ENCODE peak calls at places on chromosomes 4 and X, in seven cellular contexts. I, D, C, F, N, Z and G are unnamed samples.

GRCh38 chr4:47933798-47934197 is 19.4 kb upstream of the NFXL1 start:
- DNase-seq in F (peak), N (no peak), Z (no peak), D (peak), I (no peak), C (no peak), G (no peak)

GRCh38 chr4:2043396-2044118 is 15.6 kb upstream of the NAT8L start:
- DNase-seq in N (no peak), F (no peak), C (no peak), I (no peak), Z (peak), D (no peak), G (no peak)

GRCh38 chr4:38292529-38292928 is 332.3 kb downstream of the PTTG2 start:
- DNase-seq in Z (no peak), N (no peak), F (no peak), C (no peak), I (no peak), D (no peak), G (no peak)

GRCh38 chrX:72470593-72471310 is 101.9 kb downstream of the HDAC8 start:
- DNase-seq in D (no peak), C (no peak), N (no peak), I (no peak), Z (no peak), F (no peak), G (no peak)

GRCh38 chr4:142984871-142985585 is 138.9 kb upstream of the INPP4B start:
- DNase-seq in C (no peak), D (no peak), I (no peak), F (peak), N (no peak), Z (no peak), G (no peak)

GRCh38 chr4:23163649-23164436 is 471.1 kb downstream of the GBA3 start:
- DNase-seq in C (no peak), D (no peak), F (no peak), I (no peak), N (no peak), Z (no peak), G (no peak)

GRCh38 chrX:154980330-154981115 is 42.0 kb downstream of the F8 start:
- DNase-seq in F (peak), Z (peak), N (peak), D (peak), C (peak), I (peak), G (peak)

GRCh38 chr4:5865896-5866599 is 26.8 kb downstream of the CRMP1 start:
- DNase-seq in D (no peak), N (no peak), I (no peak), Z (no peak), F (no peak), C (no peak), G (no peak)

GRCh38 chr4:102614801-102615200 is 113.6 kb downstream of the NFKB1 start:
- DNase-seq in N (no peak), C (peak), F (no peak), D (no peak), I (no peak), Z (no peak), G (peak)

GRCh38 chr4:185738851-185739250 is 73.1 kb downstream of the SORBS2 start:
- DNase-seq in C (no peak), N (no peak), I (no peak), D (no peak), Z (no peak), F (no peak), G (no peak)